ENCODE peak calls at places on chromosomes 4 and X, in eight cellular contexts. K is PC-9; C is tibial artery; I is heart left ventricle; R is effector memory CD4-positive, alpha-beta T cell; B is mucosa of descending colon; F is A549; W is CD4-positive, alpha-beta memory T cell. A is an unnamed sample. For H3K4me1, the result is how much of the 10 kb centered on the place peaks cover.

GRCh38 chr4:161555689-161556660 is 607.8 kb downstream of the FSTL5 start:
- DNase-seq in K (no peak), C (no peak), I (no peak), R (no peak), B (no peak), F (peak), W (no peak), A (no peak)

GRCh38 chr4:38490753-38491446 is 173.1 kb upstream of the KLF3 start:
- DNase-seq in K (no peak), C (no peak), I (no peak), R (no peak), B (no peak), F (no peak), W (no peak), A (no peak)

GRCh38 chrX:39874202-39874816 is 223.4 kb downstream of the BCOR start:
- DNase-seq in K (no peak), C (no peak), I (no peak), R (no peak), B (no peak), F (no peak), W (no peak), A (no peak)

GRCh38 chrX:17027931-17028330 is 81.5 kb downstream of the REPS2 start:
- DNase-seq in K (no peak), C (no peak), I (no peak), R (no peak), B (no peak), F (no peak), W (no peak), A (no peak)

GRCh38 chr4:24794916-24795665 is at the start of gene SOD3:
- DNase-seq in K (peak), C (peak), I (peak), R (no peak), B (peak), F (no peak), W (no peak), A (peak)

GRCh38 chr4:40264995-40265909 is 68.4 kb downstream of the RHOH start:
- DNase-seq in K (no peak), C (no peak), I (no peak), R (peak), B (peak), F (no peak), W (peak), A (no peak)

GRCh38 chrX:84187501-84188319 is at the start of gene RPS6KA6:
- DNase-seq in K (no peak), C (peak), I (peak), R (no peak), B (peak), F (peak), W (no peak), A (peak)

GRCh38 chr4:42716996-42717395 is 60.1 kb upstream of the ATP8A1 start:
- DNase-seq in K (no peak), C (no peak), I (no peak), R (no peak), B (no peak), F (no peak), W (no peak), A (no peak)

GRCh38 chrX:132636080-132636479 is 147.2 kb upstream of the MBNL3 start:
- DNase-seq in K (peak), C (no peak), I (no peak), R (no peak), B (no peak), F (no peak), W (no peak), A (no peak)

GRCh38 chr4:26124753-26125236 is 196.0 kb upstream of the RBPJ start:
- DNase-seq in K (no peak), C (no peak), I (no peak), R (no peak), B (peak), F (no peak), W (no peak), A (no peak)

GRCh38 chr4:8539661-8540060 is 40.5 kb upstream of the GPR78 start:
- DNase-seq in K (no peak), C (peak), I (no peak), R (no peak), B (no peak), F (no peak), W (peak), A (no peak)

GRCh38 chr4:113073614-113074013 is 24.2 kb downstream of the ANK2 start:
- DNase-seq in K (no peak), C (no peak), I (no peak), R (no peak), B (no peak), F (no peak), W (no peak), A (no peak)

GRCh38 chrX:72663737-72664136 is 50.4 kb downstream of the PHKA1 start:
- DNase-seq in K (no peak), C (no peak), I (no peak), R (no peak), B (no peak), F (no peak), W (no peak), A (no peak)

GRCh38 chr4:18127030-18127429 is 105.5 kb upstream of the LCORL start:
- DNase-seq in K (no peak), C (no peak), I (no peak), R (no peak), B (no peak), F (no peak), W (no peak), A (no peak)

GRCh38 chr4:38189445-38189844 is 229.2 kb downstream of the PTTG2 start:
- DNase-seq in K (peak), C (peak), I (no peak), R (no peak), B (no peak), F (peak), W (no peak), A (peak)

GRCh38 chr4:142547974-142548373 is 298.1 kb downstream of the INPP4B start:
- DNase-seq in K (no peak), C (no peak), I (no peak), R (no peak), B (no peak), F (no peak), W (no peak), A (no peak)

GRCh38 chr4:188423039-188423438 is 283.8 kb downstream of the TRIML1 start:
- DNase-seq in K (peak), C (no peak), I (no peak), R (no peak), B (no peak), F (peak), W (no peak), A (no peak)

GRCh38 chr4:17511950-17512795 is at the start of gene QDPR:
- DNase-seq in K (peak), C (peak), I (peak), R (peak), B (peak), F (peak), W (peak), A (peak)

GRCh38 chrX:45424341-45424740 is 223.7 kb upstream of the DIPK2B start:
- DNase-seq in K (no peak), C (no peak), I (no peak), R (no peak), B (no peak), F (no peak), W (no peak), A (no peak)

GRCh38 chrX:115367455-115367854 is 77.9 kb downstream of the LUZP4 start:
- DNase-seq in K (no peak), C (no peak), I (no peak), R (no peak), B (no peak), F (no peak), W (no peak), A (no peak)

GRCh38 chr4:25090516-25090915 is 59.8 kb upstream of the LGI2 start:
- DNase-seq in K (no peak), C (no peak), I (no peak), R (no peak), B (no peak), F (no peak), W (no peak), A (no peak)

GRCh38 chr4:7208509-7209451 is 16.4 kb downstream of the SORCS2 start:
- DNase-seq in K (no peak), C (no peak), I (no peak), R (no peak), B (no peak), F (no peak), W (no peak), A (no peak)

GRCh38 chr4:129218355-129218754 is 122.4 kb downstream of the C4orf33 start:
- DNase-seq in K (no peak), C (no peak), I (no peak), R (no peak), B (peak), F (peak), W (no peak), A (no peak)

GRCh38 chr4:129246850-129247542 is 151.0 kb downstream of the C4orf33 start:
- DNase-seq in K (no peak), C (no peak), I (no peak), R (no peak), B (peak), F (no peak), W (no peak), A (no peak)

GRCh38 chr4:169407217-169407845 is 136.6 kb upstream of the SH3RF1 start:
- DNase-seq in K (no peak), C (no peak), I (no peak), R (no peak), B (no peak), F (no peak), W (no peak), A (no peak)

GRCh38 chr4:123941306-123941705 is 544.7 kb downstream of the SPRY1 start:
- DNase-seq in K (no peak), C (no peak), I (no peak), R (no peak), B (no peak), F (no peak), W (no peak), A (no peak)

GRCh38 chr4:125781656-125782055 is 466.9 kb downstream of the FAT4 start:
- DNase-seq in K (no peak), C (no peak), I (no peak), R (no peak), B (no peak), F (no peak), W (no peak), A (no peak)

GRCh38 chr4:164011791-164012190 is 517.3 kb downstream of the TMA16 start:
- DNase-seq in K (no peak), C (no peak), I (no peak), R (no peak), B (no peak), F (no peak), W (no peak), A (no peak)

GRCh38 chrX:149513713-149514427 is 8.8 kb upstream of the IDS start:
- DNase-seq in K (no peak), C (no peak), I (no peak), R (no peak), B (no peak), F (no peak), W (no peak), A (no peak)

GRCh38 chr4:182010876-182011275 is 232.3 kb upstream of the TENM3 start:
- DNase-seq in K (no peak), C (no peak), I (no peak), R (no peak), B (no peak), F (no peak), W (no peak), A (no peak)

GRCh38 chrX:39721570-39722279 is 376.0 kb downstream of the BCOR start:
- DNase-seq in K (no peak), C (peak), I (no peak), R (no peak), B (no peak), F (no peak), W (no peak), A (no peak)

GRCh38 chr4:146709956-146710355 is 71.3 kb downstream of the POU4F2 start:
- DNase-seq in K (no peak), C (no peak), I (no peak), R (no peak), B (no peak), F (no peak), W (no peak), A (no peak)

GRCh38 chr4:181877329-181877848 is 365.8 kb upstream of the TENM3 start:
- DNase-seq in K (no peak), C (no peak), I (no peak), R (no peak), B (no peak), F (no peak), W (no peak), A (no peak)

GRCh38 chrX:72141372-72142004 is 9.8 kb upstream of the RTL5 start:
- DNase-seq in K (no peak), C (no peak), I (no peak), R (no peak), B (no peak), F (no peak), W (no peak), A (no peak)

GRCh38 chr4:166045457-166045856 is 172.4 kb downstream of the TLL1 start:
- DNase-seq in K (no peak), C (no peak), I (no peak), R (no peak), B (no peak), F (no peak), W (peak), A (no peak)
- H3K4me1 ChIP-seq in K (under half), C (under half), I (under half), R (under half), B (under half), F (under half), W (under half), A (under half)

GRCh38 chr4:184812181-184812542 is 13.6 kb downstream of the ACSL1 start:
- DNase-seq in K (no peak), C (no peak), I (no peak), R (no peak), B (no peak), F (no peak), W (no peak), A (no peak)
- H3K4me1 ChIP-seq in K (half or more), C (under half), I (half or more), R (under half), B (under half), F (half or more), W (under half), A (under half)

DNA sequence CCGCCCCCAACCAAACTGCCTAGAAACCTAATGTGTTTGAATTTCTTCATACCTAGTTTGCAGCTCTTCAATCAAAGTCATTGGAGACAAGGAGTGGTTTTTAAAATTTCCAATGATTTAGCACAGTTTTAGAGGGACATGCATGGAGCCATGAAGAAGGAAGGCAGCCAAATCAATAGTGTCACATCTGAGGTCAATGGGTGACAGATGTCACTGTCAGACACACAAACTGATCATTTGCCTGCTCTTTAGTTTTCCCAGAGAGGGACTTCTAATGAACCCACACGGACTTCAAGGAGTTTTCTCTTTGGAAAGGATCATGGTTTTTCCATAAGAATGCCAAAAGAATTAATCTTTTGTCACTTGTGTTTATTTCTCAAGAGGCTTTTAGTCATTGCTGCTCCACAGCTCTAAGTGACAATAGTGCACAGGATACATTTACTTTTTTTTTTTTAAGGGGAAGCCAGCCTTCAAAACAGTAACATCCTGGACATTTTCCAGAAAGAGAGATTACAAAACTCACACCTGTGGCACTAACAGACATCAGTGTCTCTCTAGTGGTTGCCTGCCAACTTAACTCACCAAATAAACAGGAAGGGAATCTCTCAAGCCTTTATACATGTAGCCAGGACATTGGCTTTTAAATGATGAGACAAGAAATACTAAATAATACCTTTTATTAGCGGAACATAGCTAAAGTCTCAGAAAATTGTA is 251.1 kb upstream of the DIAPH2 start:
- DNase-seq in K (peak), C (no peak), I (no peak), R (no peak), B (no peak), F (no peak), W (no peak), A (no peak)
- H3K4me1 ChIP-seq in K (under half), C (half or more), I (under half), R (under half), B (under half), F (under half), W (under half), A (under half)

GRCh38 chr4:3111461-3111860 is 37.0 kb downstream of the HTT start:
- DNase-seq in K (no peak), C (no peak), I (no peak), R (no peak), B (no peak), F (no peak), W (no peak), A (no peak)
- H3K4me1 ChIP-seq in K (under half), C (under half), I (under half), R (under half), B (under half), F (under half), W (under half), A (under half)

DNA sequence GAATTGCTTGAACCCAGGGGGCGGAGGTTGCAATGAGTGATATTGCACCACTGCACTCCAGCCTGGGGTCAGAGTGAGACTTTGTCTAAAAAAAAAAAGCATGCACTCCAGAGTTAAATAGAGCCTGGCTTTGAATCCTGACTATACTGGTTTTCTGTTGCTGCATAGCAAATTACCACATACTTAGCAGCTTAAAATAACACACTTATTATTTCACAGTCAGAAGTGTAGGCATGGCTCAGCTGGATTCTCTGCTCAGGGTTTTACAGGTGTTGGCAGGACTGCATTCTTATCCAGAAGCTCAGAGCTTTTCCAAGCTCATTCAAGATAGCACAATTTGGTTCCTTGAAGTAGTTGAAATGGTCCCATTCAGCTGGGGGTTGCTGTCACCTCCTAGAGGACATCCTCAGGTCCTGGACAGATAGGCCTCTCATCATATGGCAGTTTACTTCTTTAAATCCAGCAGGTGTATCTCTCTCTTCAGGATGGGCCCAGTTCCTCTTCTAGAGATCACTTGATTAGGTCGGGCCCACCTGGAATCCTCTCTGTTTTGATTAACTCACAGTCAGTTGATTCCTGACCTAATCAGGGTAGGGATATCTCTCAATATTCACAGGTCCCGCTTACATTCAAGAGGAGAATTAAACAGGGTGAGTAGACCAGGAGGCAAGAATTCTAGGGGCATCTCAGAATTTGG is 26.8 kb downstream of the DOCK11 start:
- DNase-seq in K (no peak), C (no peak), I (no peak), R (no peak), B (no peak), F (no peak), W (no peak), A (no peak)
- H3K4me1 ChIP-seq in K (under half), C (half or more), I (half or more), R (under half), B (under half), F (under half), W (half or more), A (under half)

DNA sequence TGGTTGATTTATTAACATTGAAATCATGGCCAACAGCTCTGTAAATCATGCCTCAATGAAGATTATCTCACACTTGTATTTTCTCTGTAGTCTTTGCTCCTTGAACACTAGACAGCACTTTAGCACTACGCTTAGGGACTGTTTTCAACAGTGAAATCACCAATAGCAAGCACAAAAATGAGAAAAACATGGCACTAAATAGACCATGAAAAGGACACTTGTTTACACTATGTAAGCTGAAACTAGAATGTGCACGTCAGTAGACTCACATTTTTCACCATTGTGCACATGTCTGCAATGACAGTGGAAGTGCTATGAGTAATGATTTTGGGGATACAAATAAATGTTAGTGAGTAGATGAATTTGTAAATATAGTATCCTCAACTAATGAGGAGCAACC is 3.1 kb downstream of the BMP2K start:
- DNase-seq in K (no peak), C (no peak), I (no peak), R (no peak), B (no peak), F (no peak), W (no peak), A (no peak)
- H3K4me1 ChIP-seq in K (under half), C (under half), I (half or more), R (under half), B (under half), F (under half), W (under half), A (under half)

DNA sequence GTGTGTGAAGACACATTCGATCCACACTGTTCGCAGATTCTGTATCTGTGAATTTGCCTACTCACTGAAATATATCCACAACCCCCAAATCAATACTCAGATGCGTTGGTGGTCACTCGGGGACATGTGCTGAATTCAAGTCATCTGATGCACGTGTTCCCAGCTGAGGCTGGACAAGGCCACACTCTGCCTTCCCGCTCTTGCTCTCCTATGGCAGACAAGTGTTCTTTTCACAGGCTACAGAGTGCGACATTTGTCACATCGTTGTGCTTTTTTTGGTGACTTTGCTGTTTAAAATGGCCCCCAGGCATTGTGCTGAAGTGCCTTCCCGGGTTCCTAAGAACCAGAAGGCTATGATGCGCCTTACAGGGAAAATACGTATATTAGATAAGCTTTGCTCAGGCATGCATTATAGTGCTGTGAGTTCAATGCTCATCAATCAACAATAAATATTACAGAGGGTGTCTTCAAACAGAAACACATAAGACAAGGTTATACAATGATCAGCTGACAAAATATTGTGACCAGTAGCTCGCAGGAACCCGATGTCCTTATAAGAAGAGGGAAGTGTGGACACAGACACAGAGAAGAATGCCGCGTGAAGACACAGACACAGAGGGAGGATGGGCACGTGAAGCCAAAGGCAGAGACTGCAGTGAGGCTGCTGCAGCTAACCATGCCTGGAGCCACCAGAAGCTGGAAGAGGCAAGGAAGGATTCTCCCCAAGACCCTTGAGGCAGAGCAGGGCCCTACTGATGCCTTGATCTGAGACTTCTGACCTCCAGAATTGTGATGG is 42.0 kb downstream of the IRF2 start:
- DNase-seq in K (no peak), C (no peak), I (no peak), R (no peak), B (no peak), F (no peak), W (no peak), A (no peak)
- H3K4me1 ChIP-seq in K (under half), C (under half), I (half or more), R (under half), B (under half), F (under half), W (under half), A (under half)

DNA sequence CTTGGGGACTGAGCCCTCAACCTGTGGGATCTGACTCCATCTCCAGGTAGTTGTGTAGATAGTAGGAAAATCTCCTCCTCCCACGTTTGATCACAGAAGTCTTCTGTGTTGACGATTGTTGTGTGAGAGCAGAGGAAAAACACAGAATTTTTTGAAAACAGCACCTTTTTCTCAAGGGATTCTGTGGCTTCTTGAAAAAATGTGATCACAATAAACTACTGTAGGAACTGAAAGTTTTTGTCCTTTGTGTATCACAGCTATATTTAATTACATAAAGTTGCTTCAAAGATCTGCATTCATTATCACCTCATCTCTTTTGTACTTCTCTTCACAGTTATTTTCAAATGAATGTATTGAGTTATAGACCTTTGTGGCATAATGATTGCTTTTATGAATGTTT is 85.1 kb downstream of the AFF1 start:
- DNase-seq in K (no peak), C (no peak), I (no peak), R (no peak), B (no peak), F (no peak), W (no peak), A (no peak)
- H3K4me1 ChIP-seq in K (under half), C (half or more), I (half or more), R (under half), B (under half), F (half or more), W (half or more), A (under half)